ENCODE peak calls at places on chromosome 10, in five cellular contexts. N is neuronal stem cell, Q is IMR-90, G is mesendoderm, K is mesenchymal stem cell. R is an unnamed sample.

GRCh38 chr10:119401671-119402395 is 140.7 kb downstream of the RGS10 start:
- DNase-seq in K (peak; percentile 100), Q (peak; percentile 100), G (peak; percentile 63), N (no peak), R (peak; percentile 42)

GRCh38 chr10:14507156-14507555 is 176.4 kb upstream of the FRMD4A start:
- DNase-seq in Q (no peak), K (no peak), G (peak; percentile 14), N (no peak), R (no peak)

GRCh38 chr10:97135464-97135863 is 50.3 kb downstream of the SLIT1 start:
- DNase-seq in N (no peak), K (no peak), Q (no peak), G (no peak), R (no peak)

GRCh38 chr10:86943316-86944030 is 13.9 kb downstream of the MMRN2 start:
- DNase-seq in Q (no peak), G (no peak), N (no peak), K (no peak), R (peak; percentile 28)

GRCh38 chr10:86062151-86062550 is 304.4 kb downstream of the GRID1 start:
- DNase-seq in Q (no peak), N (no peak), K (no peak), G (no peak), R (no peak)

GRCh38 chr10:107901076-107901475 is 736.6 kb upstream of the SORCS1 start:
- DNase-seq in Q (no peak), N (no peak), K (no peak), G (no peak), R (no peak)

GRCh38 chr10:99777918-99778716 is 4.3 kb upstream of the ABCC2 start:
- DNase-seq in K (peak; percentile 21), G (peak; percentile 53), N (no peak), Q (no peak), R (no peak)

GRCh38 chr10:650691-651615 is 38.5 kb downstream of the DIP2C start:
- DNase-seq in Q (peak; percentile 78), G (no peak), K (no peak), N (no peak), R (no peak)

GRCh38 chr10:130884456-130884855 is 427.1 kb downstream of the TCERG1L start:
- DNase-seq in N (no peak), K (no peak), Q (no peak), G (no peak), R (no peak)

GRCh38 chr10:98433881-98434732 is 12.6 kb downstream of the HPS1 start:
- DNase-seq in K (peak; percentile 49), G (no peak), Q (peak; percentile 84), N (no peak), R (peak; percentile 95)

DNA sequence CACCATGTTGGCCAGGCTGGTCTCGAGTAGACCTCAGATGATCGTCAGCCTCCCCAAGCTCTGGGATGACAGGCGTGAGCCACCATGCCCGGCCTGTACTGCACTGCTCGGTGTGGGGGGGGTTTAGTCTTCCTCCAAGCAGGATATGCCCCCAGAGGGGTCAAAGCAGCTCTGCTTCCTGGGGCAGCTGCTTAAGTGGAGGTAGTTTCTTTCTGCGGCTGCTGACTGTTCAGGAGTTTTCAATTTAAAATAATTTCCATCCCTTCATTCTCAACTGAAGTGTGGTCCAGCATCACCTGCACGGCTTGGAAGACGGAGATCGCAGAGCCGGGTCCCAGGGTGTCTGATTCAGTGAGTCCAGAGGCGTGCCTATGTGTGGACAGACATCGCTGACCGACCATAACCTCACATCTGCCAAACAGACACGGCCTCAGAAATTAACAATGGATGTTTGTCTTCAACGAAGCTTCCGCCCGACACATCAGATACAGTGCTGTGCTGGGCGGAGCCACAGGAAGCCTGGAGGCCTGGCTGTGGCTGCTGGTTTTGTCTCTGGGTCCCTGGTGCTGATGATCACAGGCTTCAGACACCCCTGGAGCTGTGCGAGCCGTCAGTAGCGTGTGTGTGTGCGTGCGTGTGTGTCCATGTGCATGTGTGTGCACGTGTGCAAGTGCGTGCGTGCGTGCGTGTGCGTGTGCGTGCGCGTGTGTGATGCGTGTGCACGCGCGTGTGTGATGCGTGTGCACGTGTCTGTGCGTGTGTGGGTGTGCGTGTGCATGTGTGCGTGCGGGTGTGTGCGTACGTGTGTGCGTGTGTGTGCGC is 226.5 kb upstream of the PITRM1 start:
- DNase-seq in N (no peak), K (no peak), Q (no peak), G (no peak), R (peak; percentile 55)
- H3K23ac ChIP-seq in N (peak overlapping the region; percentile 75), K (no peak overlapping the region), Q (no peak overlapping the region), G (no peak overlapping the region), R (no peak overlapping the region)

DNA sequence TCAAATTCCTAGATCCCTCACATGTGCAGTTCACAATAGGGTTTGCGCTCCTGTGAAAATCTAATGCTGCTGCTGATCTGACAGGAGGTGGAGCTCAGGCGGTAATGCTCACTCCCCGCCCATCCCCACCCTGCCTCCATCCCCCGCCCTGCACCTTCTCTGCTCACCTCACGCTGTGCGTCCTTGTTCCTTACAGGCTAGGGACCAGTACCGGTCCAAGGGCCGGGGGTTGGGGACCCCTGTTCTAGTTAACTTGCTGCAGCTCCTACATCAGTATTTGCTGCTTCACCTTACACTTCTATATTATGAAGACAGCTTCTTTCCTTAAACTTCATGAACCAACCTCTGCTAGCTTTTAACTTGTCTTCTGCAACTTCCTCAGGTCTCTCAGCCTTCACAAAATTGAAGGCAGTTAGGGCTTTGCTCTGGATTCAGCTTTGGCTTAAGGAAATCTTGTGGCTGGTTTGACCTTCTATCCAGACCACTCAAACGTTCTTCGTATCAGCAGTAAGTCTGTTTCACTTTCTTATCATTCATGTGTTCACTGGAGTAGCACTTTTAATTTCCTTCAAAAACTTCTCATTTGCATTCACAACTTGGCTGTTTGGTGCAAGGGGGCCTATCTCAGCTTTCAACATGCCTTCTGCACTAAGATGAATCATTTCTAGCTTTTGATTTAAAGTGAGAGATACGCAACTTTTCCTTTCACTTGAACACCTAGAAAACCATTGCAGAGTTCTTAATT is 1.7 kb upstream of the TNKS2 start:
- DNase-seq in G (peak; percentile 39), Q (no peak), K (peak; percentile 21), N (no peak), R (peak; percentile 38)
- H3K18ac ChIP-seq in G (no peak overlapping the region), Q (no peak overlapping the region), K (no peak overlapping the region), N (no peak overlapping the region), R (no peak overlapping the region)

GRCh38 chr10:34186740-34187139 is 628.4 kb downstream of the PARD3 start:
- DNase-seq in N (no peak), Q (no peak), G (peak; percentile 89), K (no peak), R (no peak)
- H3K4me3 ChIP-seq in N (no peak overlapping the region), Q (no peak overlapping the region), G (no peak overlapping the region), K (no peak overlapping the region), R (no peak overlapping the region)

GRCh38 chr10:101403161-101403560 is 49.2 kb downstream of the BTRC start:
- DNase-seq in N (no peak), G (peak; percentile 42), K (no peak), Q (no peak), R (peak; percentile 38)

GRCh38 chr10:101397140-101397539 is 43.2 kb downstream of the BTRC start:
- DNase-seq in Q (peak; percentile 76), N (peak; percentile 48), K (peak; percentile 88), G (peak; percentile 91), R (no peak)

GRCh38 chr10:101400529-101400928 is 46.6 kb downstream of the BTRC start:
- DNase-seq in Q (peak; percentile 9), K (no peak), G (peak; percentile 14), N (no peak), R (no peak)

GRCh38 chr10:101405006-101405405 is 51.0 kb downstream of the BTRC start:
- DNase-seq in Q (no peak), N (no peak), K (no peak), G (no peak), R (no peak)

DNA sequence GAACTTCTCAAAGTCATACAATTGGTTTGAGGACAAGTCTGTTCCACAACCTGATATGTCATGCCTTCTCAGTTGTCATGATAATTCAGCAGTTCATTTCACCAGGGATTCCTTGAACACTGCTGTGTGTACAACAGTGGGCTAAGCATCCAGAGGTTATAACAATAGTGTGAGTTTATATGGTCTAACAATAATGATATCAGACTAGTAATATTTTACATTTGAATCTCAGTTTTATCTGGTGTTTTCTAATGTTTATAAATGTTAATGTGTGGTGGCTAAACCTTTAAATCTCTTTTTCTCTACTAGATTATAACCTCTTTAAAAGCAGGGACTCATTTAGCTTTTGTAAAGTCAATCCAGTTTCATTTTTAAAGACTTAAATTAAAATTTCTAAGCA is 48.7 kb downstream of the BTRC start:
- DNase-seq in G (no peak), K (no peak), Q (no peak), N (no peak), R (no peak)
- H3K23ac ChIP-seq in G (no peak overlapping the region), K (no peak overlapping the region), Q (no peak overlapping the region), N (no peak overlapping the region), R (no peak overlapping the region)

GRCh38 chr10:17228081-17229015 is at the start of gene VIM:
- DNase-seq in N (peak; percentile 87), G (peak; percentile 97), K (peak; percentile 98), Q (peak; percentile 96), R (peak; percentile 58)

GRCh38 chr10:17229967-17230682 is 2.1 kb downstream of the VIM start:
- DNase-seq in N (peak; percentile 73), K (peak; percentile 70), Q (peak; percentile 55), G (peak; percentile 87), R (no peak)

GRCh38 chr10:17227367-17228080 is 517 bp upstream of the VIM start:
- DNase-seq in Q (peak; percentile 39), G (peak; percentile 37), N (no peak), K (peak; percentile 72), R (no peak)

GRCh38 chr10:17229016-17229716 is 1.1 kb downstream of the VIM start:
- DNase-seq in N (peak; percentile 72), K (peak; percentile 94), Q (peak; percentile 89), G (peak; percentile 88), R (no peak)

DNA sequence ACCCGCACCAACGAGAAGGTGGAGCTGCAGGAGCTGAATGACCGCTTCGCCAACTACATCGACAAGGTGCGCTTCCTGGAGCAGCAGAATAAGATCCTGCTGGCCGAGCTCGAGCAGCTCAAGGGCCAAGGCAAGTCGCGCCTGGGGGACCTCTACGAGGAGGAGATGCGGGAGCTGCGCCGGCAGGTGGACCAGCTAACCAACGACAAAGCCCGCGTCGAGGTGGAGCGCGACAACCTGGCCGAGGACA is 1.6 kb downstream of the VIM start:
- DNase-seq in G (peak; percentile 81), Q (no peak), K (no peak), N (peak; percentile 40), R (no peak)
- H3K18ac ChIP-seq in G (peak overlapping the region; percentile 10), Q (peak overlapping the region; percentile 43), K (peak overlapping the region; percentile 81), N (peak overlapping the region; percentile 99), R (peak overlapping the region; percentile 62)

GRCh38 chr10:110409488-110409887 is 88.2 kb upstream of the DUSP5 start:
- DNase-seq in G (no peak), K (no peak), N (no peak), Q (no peak), R (no peak)
- H3K4me3 ChIP-seq in G (no peak overlapping the region), K (no peak overlapping the region), N (no peak overlapping the region), Q (no peak overlapping the region), R (no peak overlapping the region)